ENCODE peak calls at places on chromosomes 16 and 17, in six cellular contexts. F is cardiac muscle cell, J is left ventricle myocardium inferior, I is aorta, L is body of pancreas, M is adipocyte. T is an unnamed sample.
A peak's percentile ranks its signal among the peaks of the same experiment; 100 is the strongest.

GRCh38 chr17:9465216-9465921 is 110.3 kb downstream of the STX8 start:
- DNase-seq in F (peak; percentile 92), J (no peak), I (no peak), L (no peak), M (peak; percentile 53), T (no peak)

GRCh38 chr16:49546059-49546458 is 172.5 kb downstream of the C16orf78 start:
- DNase-seq in F (no peak), J (no peak), I (no peak), L (no peak), M (peak; percentile 57), T (no peak)

GRCh38 chr16:14523632-14524031 is 106.4 kb downstream of the PARN start:
- DNase-seq in F (no peak), J (no peak), I (no peak), L (no peak), M (no peak), T (no peak)

GRCh38 chr16:31386157-31386984 is 6.8 kb upstream of the ITGAD start:
- DNase-seq in F (peak; percentile 56), J (no peak), I (peak; percentile 24), L (peak; percentile 70), M (peak; percentile 50), T (peak; percentile 9)

GRCh38 chr17:83099570-83100181 is 20.3 kb downstream of the METRNL start:
- DNase-seq in F (peak; percentile 42), J (no peak), I (peak; percentile 94), L (peak; percentile 67), M (peak; percentile 64), T (no peak)

GRCh38 chr16:73058616-73059409 is 10.9 kb upstream of the ZFHX3 start:
- DNase-seq in F (peak; percentile 68), J (peak; percentile 39), I (peak; percentile 87), L (peak; percentile 62), M (peak; percentile 77), T (no peak)

GRCh38 chr17:17844079-17844478 is 7.3 kb upstream of the SREBF1 start:
- DNase-seq in F (no peak), J (no peak), I (no peak), L (no peak), M (no peak), T (no peak)

GRCh38 chr16:27315333-27316037 is 1.7 kb downstream of the IL4R start:
- DNase-seq in F (peak; percentile 84), J (peak; percentile 27), I (peak; percentile 82), L (peak; percentile 18), M (peak; percentile 27), T (no peak)

GRCh38 chr16:73711441-73712080 is 585.1 kb upstream of the PSMD7 start:
- DNase-seq in F (no peak), J (no peak), I (no peak), L (no peak), M (no peak), T (no peak)

GRCh38 chr17:2087597-2088211 is 32.8 kb downstream of the HIC1 start:
- DNase-seq in F (peak; percentile 44), J (no peak), I (no peak), L (no peak), M (no peak), T (no peak)

GRCh38 chr17:80478487-80479245 is 2.3 kb upstream of the NPTX1 start:
- DNase-seq in F (no peak), J (no peak), I (no peak), L (no peak), M (peak; percentile 12), T (no peak)

GRCh38 chr17:77476498-77476897 is 335.7 kb downstream of the SEC14L1 start:
- DNase-seq in F (no peak), J (no peak), I (no peak), L (no peak), M (no peak), T (no peak)

GRCh38 chr17:1742371-1743093 is at the start of gene SERPINF2:
- DNase-seq in F (no peak), J (no peak), I (no peak), L (no peak), M (no peak), T (no peak)

GRCh38 chr17:73933164-73933766 is 270.2 kb upstream of the RPL38 start:
- DNase-seq in F (no peak), J (no peak), I (peak; percentile 37), L (no peak), M (no peak), T (no peak)

GRCh38 chr17:19411641-19412040 is 609 bp downstream of the RNF112 start:
- DNase-seq in F (no peak), J (no peak), I (no peak), L (no peak), M (no peak), T (no peak)

GRCh38 chr16:72425571-72426341 is 253.8 kb upstream of the PMFBP1 start:
- DNase-seq in F (no peak), J (no peak), I (no peak), L (no peak), M (no peak), T (no peak)

GRCh38 chr16:5523794-5524193 is 426.2 kb upstream of the EEF2KMT start:
- DNase-seq in F (no peak), J (no peak), I (no peak), L (no peak), M (no peak), T (peak; percentile 43)

GRCh38 chr17:59803377-59803757 is 89.4 kb downstream of the TUBD1 start:
- DNase-seq in F (no peak), J (no peak), I (no peak), L (no peak), M (peak; percentile 47), T (no peak)

GRCh38 chr16:85112364-85112763 is at the start of gene CIBAR2:
- DNase-seq in F (no peak), J (no peak), I (no peak), L (no peak), M (no peak), T (no peak)

GRCh38 chr17:17439971-17440843 is 36.6 kb upstream of the MED9 start:
- DNase-seq in F (peak; percentile 58), J (peak; percentile 53), I (no peak), L (peak; percentile 74), M (peak; percentile 16), T (peak; percentile 49)

DNA sequence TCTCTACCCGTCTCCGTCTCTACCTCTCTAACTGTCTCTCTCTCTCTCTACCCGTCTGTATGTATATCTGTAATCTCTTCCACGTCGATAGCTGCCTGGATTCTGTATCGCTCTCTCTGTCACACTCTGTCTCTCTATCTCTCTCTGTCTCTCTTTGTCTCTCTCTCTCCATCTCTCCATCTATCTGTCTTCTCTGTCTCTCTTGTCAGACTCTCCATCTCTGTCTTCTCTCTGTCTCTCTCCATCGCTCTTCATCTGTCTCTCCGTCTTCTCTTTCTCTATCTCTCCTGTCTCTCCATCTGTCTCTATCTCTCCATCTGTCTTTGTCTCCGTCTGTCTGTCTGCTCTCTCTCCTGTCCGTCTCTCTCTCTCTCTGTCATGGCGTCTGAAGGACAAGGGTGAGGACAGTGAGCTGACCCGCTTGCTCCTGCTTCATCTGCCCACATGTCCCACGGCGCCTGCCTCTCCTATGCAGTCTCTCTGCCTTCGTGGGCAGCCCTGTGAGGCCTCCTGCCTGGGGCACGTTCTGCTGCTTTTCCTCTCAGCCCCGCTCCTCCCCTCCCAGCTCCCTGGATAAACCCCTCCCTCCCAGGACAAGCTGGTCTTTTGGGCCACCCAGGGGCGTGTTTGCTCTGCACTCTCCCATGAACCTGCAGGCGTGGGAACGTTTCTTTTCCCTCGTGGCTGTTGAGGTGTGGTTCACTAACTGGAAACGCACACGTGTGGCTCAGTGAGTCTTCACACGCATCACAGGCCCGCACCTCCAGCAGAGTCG is 18.9 kb downstream of the ACSF3 start:
- DNase-seq in F (no peak), J (peak; percentile 3), I (peak; percentile 55), L (no peak), M (no peak), T (no peak)
- H3K36me3 ChIP-seq in F (peaks cover 11% of the 10 kb centered on the region), J (peaks cover 77% of the 10 kb centered on the region), I (peaks cover 3% of the 10 kb centered on the region), L (peaks cover 16% of the 10 kb centered on the region), M (peaks cover 63% of the 10 kb centered on the region), T (peaks cover 88% of the 10 kb centered on the region)

GRCh38 chr16:24826096-24826690 is 19.6 kb upstream of the SLC5A11 start:
- DNase-seq in F (no peak), J (no peak), I (no peak), L (no peak), M (no peak), T (no peak)
- H3K36me3 ChIP-seq in F (peaks cover 37% of the 10 kb centered on the region), J (peaks cover 74% of the 10 kb centered on the region), I (peaks cover 9% of the 10 kb centered on the region), L (peaks cover 19% of the 10 kb centered on the region), M (peaks cover 76% of the 10 kb centered on the region), T (peaks cover 57% of the 10 kb centered on the region)

DNA sequence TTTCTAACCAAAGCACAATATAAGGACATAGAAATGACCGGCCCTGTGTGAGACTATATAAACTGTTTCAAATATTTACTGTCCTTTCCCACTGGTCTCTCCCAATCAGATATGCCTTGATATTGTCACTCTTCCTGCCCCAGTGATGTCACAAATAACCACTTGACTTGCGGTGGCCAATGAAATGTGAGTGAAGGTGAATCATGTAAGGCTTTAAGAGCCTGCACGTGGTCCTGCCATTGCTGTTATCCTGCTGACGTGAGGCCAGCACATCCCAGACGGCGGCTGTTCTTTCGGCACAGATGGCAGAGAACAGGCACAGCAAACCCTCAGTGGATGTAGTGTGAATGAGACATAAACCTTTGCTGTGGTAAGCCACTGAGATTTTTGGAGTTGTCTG is 5.4 kb upstream of the KLHL11 start:
- DNase-seq in F (no peak), J (no peak), I (no peak), L (no peak), M (no peak), T (no peak)
- H3K36me3 ChIP-seq in F (peaks cover 41% of the 10 kb centered on the region), J (peaks cover 69% of the 10 kb centered on the region), I (peaks cover 12% of the 10 kb centered on the region), L (peaks cover 24% of the 10 kb centered on the region), M (peaks cover 83% of the 10 kb centered on the region), T (peaks cover 81% of the 10 kb centered on the region)

DNA sequence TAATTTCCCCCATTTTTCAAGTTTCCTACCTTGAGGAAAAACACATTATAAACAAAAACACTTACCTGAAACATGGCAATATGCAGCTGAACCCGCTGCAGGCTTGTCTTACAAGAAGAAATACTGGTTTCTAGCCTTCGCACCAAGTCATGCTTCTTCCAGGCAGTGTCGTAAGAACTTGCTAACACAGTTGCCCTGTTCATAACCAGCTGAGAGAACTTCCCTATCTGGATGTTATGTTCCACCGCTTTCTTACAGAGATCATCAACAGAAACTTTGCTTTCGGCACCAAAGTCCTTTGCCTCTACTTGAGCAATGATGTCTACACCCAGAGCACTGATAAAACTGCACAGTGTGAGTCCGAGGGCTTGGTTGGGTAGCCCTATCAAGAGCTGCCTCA is 27.9 kb upstream of the ARL6IP1 start:
- DNase-seq in F (no peak), J (no peak), I (no peak), L (no peak), M (no peak), T (no peak)
- H3K36me3 ChIP-seq in F (peaks cover 59% of the 10 kb centered on the region), J (peaks cover 73% of the 10 kb centered on the region), I (peaks cover 8% of the 10 kb centered on the region), L (peaks cover 40% of the 10 kb centered on the region), M (peaks cover 67% of the 10 kb centered on the region), T (peaks cover 65% of the 10 kb centered on the region)

GRCh38 chr16:89555265-89555664 is 5.2 kb upstream of the RPL13 start:
- DNase-seq in F (no peak), J (no peak), I (no peak), L (no peak), M (no peak), T (no peak)

GRCh38 chr16:89557936-89558490 is 2.5 kb upstream of the RPL13 start:
- DNase-seq in F (no peak), J (no peak), I (no peak), L (no peak), M (no peak), T (no peak)

GRCh38 chr16:89557230-89557935 is 3.1 kb upstream of the RPL13 start:
- DNase-seq in F (peak; percentile 81), J (peak; percentile 82), I (peak; percentile 94), L (peak; percentile 83), M (peak; percentile 82), T (peak; percentile 72)

GRCh38 chr16:89555780-89556179 is 4.7 kb upstream of the RPL13 start:
- DNase-seq in F (no peak), J (no peak), I (no peak), L (no peak), M (no peak), T (no peak)

GRCh38 chr16:89556750-89557149 is 3.7 kb upstream of the RPL13 start:
- DNase-seq in F (no peak), J (no peak), I (no peak), L (no peak), M (no peak), T (no peak)
- H3K36me3 ChIP-seq in F (peaks cover 21% of the 10 kb centered on the region), J (peaks cover 57% of the 10 kb centered on the region), I (peaks cover 4% of the 10 kb centered on the region), L (peaks cover 5% of the 10 kb centered on the region), M (peaks cover 55% of the 10 kb centered on the region), T (peaks cover 75% of the 10 kb centered on the region)

T was measured in NT2/D1.